ENCODE peak calls at places on chromosomes 12 and 14, in four cellular contexts. One of them, this sample, is unnamed.
A peak's percentile ranks its signal among the peaks of the same experiment; 100 is the strongest.

GRCh38 chr12:100859063-100859627 is 64.6 kb downstream of the ANO4 start:
- DNase-seq in fibroblast of pulmonary artery: no peak
- DNase-seq in CD4-positive, CD25-positive, alpha-beta regulatory T cell: no peak
- DNase-seq in fibroblast of the aortic adventitia: no peak
- DNase-seq in this sample: no peak

GRCh38 chr12:69330475-69331473 is 17.4 kb upstream of the LYZ start:
- DNase-seq in fibroblast of pulmonary artery: no peak
- DNase-seq in CD4-positive, CD25-positive, alpha-beta regulatory T cell: peak; percentile 89
- DNase-seq in fibroblast of the aortic adventitia: peak; percentile 8
- DNase-seq in this sample: peak; percentile 4

GRCh38 chr12:118334241-118334640 is 38.5 kb downstream of the TAOK3 start:
- DNase-seq in fibroblast of pulmonary artery: no peak
- DNase-seq in CD4-positive, CD25-positive, alpha-beta regulatory T cell: no peak
- DNase-seq in fibroblast of the aortic adventitia: no peak
- DNase-seq in this sample: no peak

GRCh38 chr12:26239508-26240328 is 44.3 kb downstream of the SSPN start:
- DNase-seq in fibroblast of pulmonary artery: peak; percentile 97
- DNase-seq in CD4-positive, CD25-positive, alpha-beta regulatory T cell: no peak
- DNase-seq in fibroblast of the aortic adventitia: peak; percentile 99
- DNase-seq in this sample: no peak

GRCh38 chr14:100116134-100116533 is 43.3 kb downstream of the DEGS2 start:
- DNase-seq in fibroblast of pulmonary artery: no peak
- DNase-seq in CD4-positive, CD25-positive, alpha-beta regulatory T cell: no peak
- DNase-seq in fibroblast of the aortic adventitia: no peak
- DNase-seq in this sample: no peak

GRCh38 chr14:104859900-104860299 is 5.2 kb upstream of the CEP170B start:
- DNase-seq in fibroblast of pulmonary artery: no peak
- DNase-seq in CD4-positive, CD25-positive, alpha-beta regulatory T cell: no peak
- DNase-seq in fibroblast of the aortic adventitia: no peak
- DNase-seq in this sample: no peak

GRCh38 chr12:92953747-92954146 is 24.7 kb upstream of the EEA1 start:
- DNase-seq in fibroblast of pulmonary artery: no peak
- DNase-seq in CD4-positive, CD25-positive, alpha-beta regulatory T cell: no peak
- DNase-seq in fibroblast of the aortic adventitia: no peak
- DNase-seq in this sample: no peak

GRCh38 chr12:108400060-108400459 is 60.9 kb upstream of the CMKLR1 start:
- DNase-seq in fibroblast of pulmonary artery: no peak
- DNase-seq in CD4-positive, CD25-positive, alpha-beta regulatory T cell: no peak
- DNase-seq in fibroblast of the aortic adventitia: no peak
- DNase-seq in this sample: no peak

GRCh38 chr12:114291389-114292075 is 114.4 kb downstream of the TBX5 start:
- DNase-seq in fibroblast of pulmonary artery: no peak
- DNase-seq in CD4-positive, CD25-positive, alpha-beta regulatory T cell: no peak
- DNase-seq in fibroblast of the aortic adventitia: no peak
- DNase-seq in this sample: no peak

GRCh38 chr14:50015708-50016107 is 100.7 kb downstream of the VCPKMT start:
- DNase-seq in fibroblast of pulmonary artery: no peak
- DNase-seq in CD4-positive, CD25-positive, alpha-beta regulatory T cell: no peak
- DNase-seq in fibroblast of the aortic adventitia: no peak
- DNase-seq in this sample: no peak

GRCh38 chr14:35046751-35047536 is 872 bp downstream of the FAM177A1 start:
- DNase-seq in fibroblast of pulmonary artery: peak; percentile 43
- DNase-seq in CD4-positive, CD25-positive, alpha-beta regulatory T cell: peak; percentile 77
- DNase-seq in fibroblast of the aortic adventitia: peak; percentile 15
- DNase-seq in this sample: no peak

GRCh38 chr14:100076133-100076532 is 10.9 kb downstream of the EVL start:
- DNase-seq in fibroblast of pulmonary artery: no peak
- DNase-seq in CD4-positive, CD25-positive, alpha-beta regulatory T cell: peak; percentile 57
- DNase-seq in fibroblast of the aortic adventitia: peak; percentile 27
- DNase-seq in this sample: no peak

GRCh38 chr12:56999456-56999855 is 6.9 kb downstream of the ZBTB39 start:
- DNase-seq in fibroblast of pulmonary artery: no peak
- DNase-seq in CD4-positive, CD25-positive, alpha-beta regulatory T cell: no peak
- DNase-seq in fibroblast of the aortic adventitia: no peak
- DNase-seq in this sample: no peak

GRCh38 chr14:77302926-77303325 is 17.8 kb downstream of the POMT2 start:
- DNase-seq in fibroblast of pulmonary artery: peak; percentile 36
- DNase-seq in CD4-positive, CD25-positive, alpha-beta regulatory T cell: peak; percentile 71
- DNase-seq in fibroblast of the aortic adventitia: peak; percentile 34
- DNase-seq in this sample: no peak

GRCh38 chr14:37326434-37326833 is 128.7 kb downstream of the MIPOL1 start:
- DNase-seq in fibroblast of pulmonary artery: no peak
- DNase-seq in CD4-positive, CD25-positive, alpha-beta regulatory T cell: no peak
- DNase-seq in fibroblast of the aortic adventitia: no peak
- DNase-seq in this sample: no peak

GRCh38 chr12:89709994-89710872 is 1.6 kb upstream of the ATP2B1 start:
- DNase-seq in fibroblast of pulmonary artery: peak; percentile 62
- DNase-seq in CD4-positive, CD25-positive, alpha-beta regulatory T cell: no peak
- DNase-seq in fibroblast of the aortic adventitia: no peak
- DNase-seq in this sample: no peak

GRCh38 chr12:31651893-31652521 is 7.5 kb upstream of the ETFBKMT start:
- DNase-seq in fibroblast of pulmonary artery: peak; percentile 46
- DNase-seq in CD4-positive, CD25-positive, alpha-beta regulatory T cell: no peak
- DNase-seq in fibroblast of the aortic adventitia: peak; percentile 17
- DNase-seq in this sample: no peak
- H3K4me3 ChIP-seq in fibroblast of pulmonary artery: peak overlapping the region; percentile 27
- H3K4me3 ChIP-seq in CD4-positive, CD25-positive, alpha-beta regulatory T cell: no peak overlapping the region
- H3K4me3 ChIP-seq in fibroblast of the aortic adventitia: no peak overlapping the region
- H3K4me3 ChIP-seq in this sample: no peak overlapping the region

GRCh38 chr14:101459392-101459900 is 101.8 kb upstream of the DIO3 start:
- DNase-seq in fibroblast of pulmonary artery: no peak
- DNase-seq in CD4-positive, CD25-positive, alpha-beta regulatory T cell: no peak
- DNase-seq in fibroblast of the aortic adventitia: no peak
- DNase-seq in this sample: no peak
- H3K4me3 ChIP-seq in fibroblast of pulmonary artery: no peak overlapping the region
- H3K4me3 ChIP-seq in CD4-positive, CD25-positive, alpha-beta regulatory T cell: no peak overlapping the region
- H3K4me3 ChIP-seq in fibroblast of the aortic adventitia: no peak overlapping the region
- H3K4me3 ChIP-seq in this sample: no peak overlapping the region

GRCh38 chr14:28768549-28768870 is 1.9 kb downstream of the FOXG1 start:
- DNase-seq in fibroblast of pulmonary artery: no peak
- DNase-seq in CD4-positive, CD25-positive, alpha-beta regulatory T cell: no peak
- DNase-seq in fibroblast of the aortic adventitia: no peak
- DNase-seq in this sample: no peak
- H3K4me3 ChIP-seq in fibroblast of pulmonary artery: peak overlapping the region; percentile 30
- H3K4me3 ChIP-seq in CD4-positive, CD25-positive, alpha-beta regulatory T cell: no peak overlapping the region
- H3K4me3 ChIP-seq in fibroblast of the aortic adventitia: peak overlapping the region; percentile 44
- H3K4me3 ChIP-seq in this sample: no peak overlapping the region

GRCh38 chr12:46900734-46901463 is 75.1 kb upstream of the SLC38A4 start:
- DNase-seq in fibroblast of pulmonary artery: no peak
- DNase-seq in CD4-positive, CD25-positive, alpha-beta regulatory T cell: no peak
- DNase-seq in fibroblast of the aortic adventitia: no peak
- DNase-seq in this sample: no peak

GRCh38 chr12:46903058-46903457 is 77.3 kb upstream of the SLC38A4 start:
- DNase-seq in fibroblast of pulmonary artery: no peak
- DNase-seq in CD4-positive, CD25-positive, alpha-beta regulatory T cell: no peak
- DNase-seq in fibroblast of the aortic adventitia: no peak
- DNase-seq in this sample: no peak

GRCh38 chr12:46901464-46902205 is 75.8 kb upstream of the SLC38A4 start:
- DNase-seq in fibroblast of pulmonary artery: no peak
- DNase-seq in CD4-positive, CD25-positive, alpha-beta regulatory T cell: no peak
- DNase-seq in fibroblast of the aortic adventitia: no peak
- DNase-seq in this sample: no peak

GRCh38 chr12:46907791-46908190 is 82.0 kb upstream of the SLC38A4 start:
- DNase-seq in fibroblast of pulmonary artery: no peak
- DNase-seq in CD4-positive, CD25-positive, alpha-beta regulatory T cell: no peak
- DNase-seq in fibroblast of the aortic adventitia: no peak
- DNase-seq in this sample: no peak

DNA sequence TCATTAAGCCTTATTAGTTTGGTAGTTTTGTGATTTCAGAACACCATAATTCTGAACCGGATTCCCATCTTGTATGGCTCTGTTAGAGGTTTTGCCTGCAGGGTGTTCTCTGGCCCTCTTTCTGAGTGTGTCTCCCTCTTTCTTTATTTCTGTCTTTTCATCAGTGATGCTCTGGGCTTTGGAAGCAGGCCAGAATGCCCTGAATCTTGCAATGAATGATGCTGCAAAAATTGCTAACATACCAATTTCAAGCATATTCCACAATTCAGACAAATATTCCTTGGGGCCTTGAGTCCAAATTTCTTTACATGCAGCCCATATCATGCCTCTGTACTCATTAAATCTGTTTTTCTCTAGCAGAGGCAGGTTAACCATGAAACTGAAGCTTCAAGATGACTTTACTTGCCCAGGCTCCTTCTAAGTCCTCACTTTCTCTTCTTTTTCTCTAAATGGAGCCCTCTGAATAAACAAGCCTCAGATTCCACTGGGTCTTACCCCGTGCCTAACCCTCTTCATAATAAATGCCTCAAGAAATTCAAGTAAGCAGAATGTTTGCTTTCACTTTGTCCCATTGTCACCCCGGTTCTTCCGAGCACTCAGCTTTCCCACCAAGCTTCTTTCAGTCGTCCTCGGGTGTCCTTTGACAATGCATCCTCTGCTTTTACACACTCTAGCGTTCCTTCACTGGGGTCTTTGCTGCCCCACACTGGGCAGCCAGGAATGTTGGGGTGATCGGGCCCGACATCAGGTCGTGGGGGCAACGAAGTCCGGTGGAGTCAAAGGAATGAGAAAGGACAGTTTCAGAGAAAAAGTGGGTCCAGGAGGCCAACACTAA is 78.8 kb upstream of the SLC38A4 start:
- DNase-seq in fibroblast of pulmonary artery: peak; percentile 11
- DNase-seq in CD4-positive, CD25-positive, alpha-beta regulatory T cell: no peak
- DNase-seq in fibroblast of the aortic adventitia: peak; percentile 45
- DNase-seq in this sample: no peak
- H3K4me3 ChIP-seq in fibroblast of pulmonary artery: no peak overlapping the region
- H3K4me3 ChIP-seq in CD4-positive, CD25-positive, alpha-beta regulatory T cell: no peak overlapping the region
- H3K4me3 ChIP-seq in fibroblast of the aortic adventitia: no peak overlapping the region
- H3K4me3 ChIP-seq in this sample: no peak overlapping the region

GRCh38 chr12:50164963-50165362 is 2.2 kb downstream of the CERS5 start:
- DNase-seq in fibroblast of pulmonary artery: no peak
- DNase-seq in CD4-positive, CD25-positive, alpha-beta regulatory T cell: no peak
- DNase-seq in fibroblast of the aortic adventitia: no peak
- DNase-seq in this sample: no peak
- H3K4me3 ChIP-seq in fibroblast of pulmonary artery: no peak overlapping the region
- H3K4me3 ChIP-seq in CD4-positive, CD25-positive, alpha-beta regulatory T cell: no peak overlapping the region
- H3K4me3 ChIP-seq in fibroblast of the aortic adventitia: no peak overlapping the region
- H3K4me3 ChIP-seq in this sample: no peak overlapping the region

GRCh38 chr12:98417303-98417702 is 98.1 kb upstream of the TMPO start:
- DNase-seq in fibroblast of pulmonary artery: peak; percentile 42
- DNase-seq in CD4-positive, CD25-positive, alpha-beta regulatory T cell: no peak
- DNase-seq in fibroblast of the aortic adventitia: no peak
- DNase-seq in this sample: no peak

GRCh38 chr12:98416845-98417244 is 98.5 kb upstream of the TMPO start:
- DNase-seq in fibroblast of pulmonary artery: peak; percentile 84
- DNase-seq in CD4-positive, CD25-positive, alpha-beta regulatory T cell: no peak
- DNase-seq in fibroblast of the aortic adventitia: peak; percentile 68
- DNase-seq in this sample: no peak

GRCh38 chr12:98419795-98420402 is 95.5 kb upstream of the TMPO start:
- DNase-seq in fibroblast of pulmonary artery: no peak
- DNase-seq in CD4-positive, CD25-positive, alpha-beta regulatory T cell: no peak
- DNase-seq in fibroblast of the aortic adventitia: no peak
- DNase-seq in this sample: no peak

GRCh38 chr12:98419101-98419794 is 96.1 kb upstream of the TMPO start:
- DNase-seq in fibroblast of pulmonary artery: no peak
- DNase-seq in CD4-positive, CD25-positive, alpha-beta regulatory T cell: no peak
- DNase-seq in fibroblast of the aortic adventitia: no peak
- DNase-seq in this sample: no peak

GRCh38 chr12:98418357-98419075 is 96.9 kb upstream of the TMPO start:
- DNase-seq in fibroblast of pulmonary artery: peak; percentile 96
- DNase-seq in CD4-positive, CD25-positive, alpha-beta regulatory T cell: no peak
- DNase-seq in fibroblast of the aortic adventitia: peak; percentile 99
- DNase-seq in this sample: no peak
- H3K4me3 ChIP-seq in fibroblast of pulmonary artery: peak overlapping the region; percentile 26
- H3K4me3 ChIP-seq in CD4-positive, CD25-positive, alpha-beta regulatory T cell: no peak overlapping the region
- H3K4me3 ChIP-seq in fibroblast of the aortic adventitia: peak overlapping the region; percentile 53
- H3K4me3 ChIP-seq in this sample: no peak overlapping the region

GRCh38 chr12:53302903-53303302 is 3.4 kb downstream of the MYG1 start:
- DNase-seq in fibroblast of pulmonary artery: no peak
- DNase-seq in CD4-positive, CD25-positive, alpha-beta regulatory T cell: no peak
- DNase-seq in fibroblast of the aortic adventitia: no peak
- DNase-seq in this sample: no peak

GRCh38 chr12:53299101-53299453 is 418 bp upstream of the MYG1 start:
- DNase-seq in fibroblast of pulmonary artery: peak; percentile 75
- DNase-seq in CD4-positive, CD25-positive, alpha-beta regulatory T cell: no peak
- DNase-seq in fibroblast of the aortic adventitia: peak; percentile 73
- DNase-seq in this sample: no peak

GRCh38 chr12:53298154-53298553 is 1.3 kb upstream of the MYG1 start:
- DNase-seq in fibroblast of pulmonary artery: peak; percentile 90
- DNase-seq in CD4-positive, CD25-positive, alpha-beta regulatory T cell: no peak
- DNase-seq in fibroblast of the aortic adventitia: peak; percentile 86
- DNase-seq in this sample: no peak

GRCh38 chr12:53300187-53300586 is 692 bp downstream of the MYG1 start:
- DNase-seq in fibroblast of pulmonary artery: peak; percentile 55
- DNase-seq in CD4-positive, CD25-positive, alpha-beta regulatory T cell: no peak
- DNase-seq in fibroblast of the aortic adventitia: peak; percentile 47
- DNase-seq in this sample: no peak

DNA sequence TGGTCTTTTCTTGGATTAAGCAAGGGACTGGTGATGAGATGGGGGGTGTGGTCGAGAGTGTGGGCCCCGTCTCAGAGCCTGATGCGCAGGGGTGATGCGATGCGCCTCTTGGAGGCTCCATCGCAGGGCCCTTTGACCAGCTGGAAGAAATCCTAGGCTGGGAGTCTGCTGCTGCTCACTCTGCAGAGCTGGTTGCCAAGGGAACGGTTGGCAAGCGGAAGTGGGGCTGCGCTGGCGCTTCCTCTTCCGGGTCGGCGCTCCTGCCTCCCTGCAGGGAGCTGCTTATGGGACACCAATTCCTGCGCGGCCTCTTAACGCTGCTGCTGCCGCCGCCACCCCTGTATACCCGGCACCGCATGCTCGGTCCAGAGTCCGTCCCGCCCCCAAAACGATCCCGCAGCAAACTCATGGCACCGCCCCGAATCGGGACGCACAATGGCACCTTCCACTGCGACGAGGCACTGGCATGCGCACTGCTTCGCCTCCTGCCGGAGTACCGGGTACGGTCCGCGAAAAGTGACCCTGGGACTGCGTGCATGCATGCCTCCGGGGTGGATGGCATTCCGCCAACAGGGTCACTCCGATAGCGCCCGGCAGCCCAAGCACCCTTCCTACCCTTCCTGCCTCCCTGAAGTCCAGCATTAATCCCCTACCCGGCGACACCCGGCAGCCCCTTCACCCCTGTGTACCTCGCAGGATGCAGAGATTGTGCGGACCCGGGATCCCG is at the start of gene MYG1:
- DNase-seq in fibroblast of pulmonary artery: peak; percentile 89
- DNase-seq in CD4-positive, CD25-positive, alpha-beta regulatory T cell: peak; percentile 93
- DNase-seq in fibroblast of the aortic adventitia: peak; percentile 85
- DNase-seq in this sample: peak; percentile 89
- H3K4me3 ChIP-seq in fibroblast of pulmonary artery: peak within 1 kb of the TSS; percentile 93
- H3K4me3 ChIP-seq in CD4-positive, CD25-positive, alpha-beta regulatory T cell: peak within 1 kb of the TSS; percentile 90
- H3K4me3 ChIP-seq in fibroblast of the aortic adventitia: peak within 1 kb of the TSS; percentile 98
- H3K4me3 ChIP-seq in this sample: peak within 1 kb of the TSS; percentile 78

DNA sequence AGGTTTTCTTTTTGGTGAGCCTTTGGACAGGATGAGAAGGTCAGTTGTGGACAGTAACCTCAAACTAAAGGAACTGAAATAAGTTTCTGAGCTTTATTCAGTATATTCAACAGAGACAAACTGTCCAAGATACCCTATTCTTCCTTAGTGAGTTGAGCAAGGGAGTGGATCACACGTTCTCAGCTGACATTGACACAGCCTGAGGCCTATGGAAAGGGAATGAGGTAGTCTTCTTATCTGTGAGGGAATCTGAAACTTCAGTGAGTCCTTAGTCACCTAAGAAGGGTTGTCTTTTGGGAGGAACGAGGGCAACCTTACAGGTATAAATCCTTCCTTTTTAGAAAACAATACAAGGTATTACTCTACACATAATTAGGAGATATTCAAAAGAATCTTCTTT is 5.0 kb upstream of the NUBPL start:
- DNase-seq in fibroblast of pulmonary artery: no peak
- DNase-seq in CD4-positive, CD25-positive, alpha-beta regulatory T cell: no peak
- DNase-seq in fibroblast of the aortic adventitia: no peak
- DNase-seq in this sample: no peak
- H3K4me3 ChIP-seq in fibroblast of pulmonary artery: no peak overlapping the region
- H3K4me3 ChIP-seq in CD4-positive, CD25-positive, alpha-beta regulatory T cell: no peak overlapping the region
- H3K4me3 ChIP-seq in fibroblast of the aortic adventitia: no peak overlapping the region
- H3K4me3 ChIP-seq in this sample: no peak overlapping the region

GRCh38 chr12:4141344-4142270 is 132.0 kb upstream of the CCND2 start:
- DNase-seq in fibroblast of pulmonary artery: no peak
- DNase-seq in CD4-positive, CD25-positive, alpha-beta regulatory T cell: peak; percentile 54
- DNase-seq in fibroblast of the aortic adventitia: no peak
- DNase-seq in this sample: no peak
- H3K4me3 ChIP-seq in fibroblast of pulmonary artery: no peak overlapping the region
- H3K4me3 ChIP-seq in CD4-positive, CD25-positive, alpha-beta regulatory T cell: no peak overlapping the region
- H3K4me3 ChIP-seq in fibroblast of the aortic adventitia: no peak overlapping the region
- H3K4me3 ChIP-seq in this sample: no peak overlapping the region